ENCODE peak calls at places on chromosome 14, in five cellular contexts. Y is AG08395, M is NCI-H748 treated with DMSO at 0.1 percent for 48 hours, K is hypothalamus, B is vagina. N is an unnamed sample.
A peak's percentile ranks its signal among the peaks of the same experiment; 100 is the strongest.

GRCh38 chr14:63624203-63624602 is 17.5 kb downstream of the WDR89 start:
- DNase-seq in B (no peak), Y (no peak), M (no peak), K (no peak), N (no peak)

GRCh38 chr14:71142375-71143038 is 235.2 kb downstream of the PCNX1 start:
- DNase-seq in B (no peak), M (no peak), K (no peak), Y (peak; percentile 91), N (peak; percentile 84)

GRCh38 chr14:102316048-102316745 is 3.3 kb upstream of the ZNF839 start:
- DNase-seq in M (peak; percentile 64), K (no peak), B (no peak), Y (no peak), N (no peak)

GRCh38 chr14:31965735-31966598 is 111.1 kb upstream of the ARHGAP5 start:
- DNase-seq in Y (no peak), M (no peak), K (no peak), B (no peak), N (no peak)

GRCh38 chr14:95482967-95483842 is 33.2 kb downstream of the SYNE3 start:
- DNase-seq in M (no peak), B (no peak), K (no peak), Y (peak; percentile 93), N (peak; percentile 94)

GRCh38 chr14:78023112-78023511 is 147.1 kb upstream of the NRXN3 start:
- DNase-seq in B (no peak), K (no peak), Y (no peak), M (no peak), N (no peak)

GRCh38 chr14:52948039-52948438 is 2.8 kb downstream of the FERMT2 start:
- DNase-seq in B (no peak), K (no peak), Y (no peak), M (no peak), N (no peak)

GRCh38 chr14:103905861-103906456 is 22.3 kb upstream of the TDRD9 start:
- DNase-seq in B (no peak), M (no peak), K (no peak), Y (no peak), N (no peak)

GRCh38 chr14:89067293-89067972 is 243.0 kb downstream of the TTC8 start:
- DNase-seq in B (no peak), K (no peak), M (no peak), Y (no peak), N (no peak)